ENCODE peak calls at places on chromosome 3, in eight cellular contexts. Z is M059J, A is DMS153, J is psoas muscle, L is posterior vena cava, K is cardiac fibroblast, X is posterior cingulate gyrus, Y is lower lobe of right lung. H is an unnamed sample.

GRCh38 chr3:13879946-13880810 is at the start of gene WNT7A:
- DNase-seq in Z (no peak), Y (no peak), A (no peak), X (peak; percentile 91), K (no peak), L (peak; percentile 79), J (no peak), H (no peak)

GRCh38 chr3:23735575-23736326 is 70.0 kb upstream of the UBE2E1 start:
- DNase-seq in A (peak; percentile 62), X (no peak), K (peak; percentile 70), L (no peak), Z (no peak), J (no peak), Y (no peak), H (no peak)

GRCh38 chr3:63228677-63229076 is 49.4 kb upstream of the SYNPR start:
- DNase-seq in Y (no peak), L (no peak), X (no peak), J (no peak), Z (peak; percentile 42), A (peak; percentile 18), K (peak; percentile 48), H (no peak)

GRCh38 chr3:52345521-52346110 is 29.5 kb downstream of the DNAH1 start:
- DNase-seq in Y (no peak), L (no peak), K (peak; percentile 22), Z (peak; percentile 13), A (no peak), J (no peak), X (no peak), H (no peak)

GRCh38 chr3:151216641-151217040 is 13.6 kb upstream of the GPR171 start:
- DNase-seq in L (no peak), Y (no peak), J (no peak), A (no peak), X (no peak), Z (peak; percentile 69), K (peak; percentile 63), H (no peak)

GRCh38 chr3:33787328-33788009 is 11.0 kb upstream of the PDCD6IP start:
- DNase-seq in K (peak; percentile 82), J (peak; percentile 31), Y (peak; percentile 53), X (peak; percentile 90), Z (peak; percentile 60), A (no peak), L (peak; percentile 78), H (no peak)

GRCh38 chr3:116129187-116129945 is 315.9 kb downstream of the LSAMP start:
- DNase-seq in J (no peak), X (no peak), A (peak; percentile 22), Y (no peak), K (no peak), Z (no peak), L (no peak), H (no peak)

GRCh38 chr3:126056681-126057546 is 27.0 kb downstream of the SLC41A3 start:
- DNase-seq in X (peak; percentile 89), Z (peak; percentile 92), K (peak; percentile 14), L (peak; percentile 77), Y (no peak), J (peak; percentile 77), A (no peak), H (no peak)

GRCh38 chr3:197422506-197422905 is 124.1 kb upstream of the DLG1 start:
- DNase-seq in Z (peak; percentile 44), J (no peak), L (peak; percentile 32), A (no peak), X (peak; percentile 13), Y (no peak), K (no peak), H (no peak)

H was measured in stimulated activated CD8-positive, alpha-beta memory T cell treated with anti-CD3 and anti-CD28 coated beads, Interleukin-12 subunit alpha, Interleukin-12 subunit beta, amount 100 ng/mL, for 4 hours.